ENCODE peak calls at places on chromosomes 11 and 22, in six cellular contexts. Q, D, O, T, M and N are unnamed samples.

GRCh38 chr11:9253086-9253485 is 12.1 kb downstream of the DENND5A start:
- DNase-seq in Q (no peak), D (no peak), O (no peak), T (peak; percentile 60), M (no peak), N (no peak)

GRCh38 chr22:17777005-17777716 is 2.9 kb upstream of the BID start:
- DNase-seq in Q (no peak), D (no peak), O (no peak), T (no peak), M (peak; percentile 87), N (peak; percentile 81)

GRCh38 chr11:12205330-12205729 is 94.9 kb downstream of the MICAL2 start:
- DNase-seq in Q (peak; percentile 21), D (no peak), O (no peak), T (peak; percentile 84), M (no peak), N (no peak)

GRCh38 chr11:76747428-76747979 is 35.7 kb upstream of the TSKU start:
- DNase-seq in Q (no peak), D (no peak), O (no peak), T (no peak), M (no peak), N (no peak)

GRCh38 chr11:44711113-44711512 is 15.6 kb upstream of the TSPAN18 start:
- DNase-seq in Q (no peak), D (peak; percentile 51), O (peak; percentile 87), T (no peak), M (no peak), N (no peak)

GRCh38 chr11:78416285-78417174 is 1.1 kb downstream of the GAB2 start:
- DNase-seq in Q (peak; percentile 90), D (peak; percentile 90), O (peak; percentile 83), T (peak; percentile 96), M (peak; percentile 75), N (peak; percentile 78)

GRCh38 chr11:105000167-105000566 is 22.8 kb downstream of the CASP5 start:
- DNase-seq in Q (peak; percentile 48), D (no peak), O (no peak), T (peak; percentile 72), M (no peak), N (no peak)

GRCh38 chr11:70481625-70482528 is 83.5 kb downstream of the CTTN start:
- DNase-seq in Q (peak; percentile 94), D (peak; percentile 41), O (no peak), T (peak; percentile 71), M (no peak), N (no peak)

GRCh38 chr11:65438257-65439151 is 15.9 kb downstream of the NEAT1 start:
- DNase-seq in Q (no peak), D (no peak), O (no peak), T (peak; percentile 47), M (no peak), N (no peak)

GRCh38 chr11:1225386-1226225 is 2.7 kb downstream of the MUC5B start:
- DNase-seq in Q (no peak), D (no peak), O (peak; percentile 30), T (no peak), M (no peak), N (no peak)

GRCh38 chr22:27113211-27114030 is 456.0 kb downstream of the MIAT start:
- DNase-seq in Q (peak; percentile 70), D (peak; percentile 80), O (no peak), T (peak; percentile 95), M (no peak), N (no peak)

DNA sequence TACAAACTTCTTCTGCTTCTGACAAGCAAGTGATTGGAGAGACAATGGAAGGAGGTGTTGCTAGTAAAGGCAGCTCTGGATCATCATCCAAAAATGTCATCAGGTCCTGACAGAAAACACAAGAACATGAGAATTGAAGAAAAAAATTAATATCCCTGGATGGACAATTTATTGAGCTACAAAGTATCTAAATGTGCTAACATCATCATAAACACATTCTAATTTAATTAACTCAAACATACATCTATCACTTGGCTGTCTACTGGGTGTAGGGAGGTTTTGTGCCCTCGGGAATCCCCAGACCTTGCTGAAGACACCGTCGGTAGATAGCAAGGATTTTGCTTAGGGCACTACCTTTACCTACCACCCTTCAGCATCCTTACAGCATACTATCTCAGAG is 72.6 kb downstream of the ENTHD1 start:
- DNase-seq in Q (no peak), D (no peak), O (no peak), T (no peak), M (no peak), N (no peak)
- TF ChIP-seq EZH2phosphoT487 in Q (no peak), D (no peak), O (no peak), T (no peak), M (no peak), N (no peak)

DNA sequence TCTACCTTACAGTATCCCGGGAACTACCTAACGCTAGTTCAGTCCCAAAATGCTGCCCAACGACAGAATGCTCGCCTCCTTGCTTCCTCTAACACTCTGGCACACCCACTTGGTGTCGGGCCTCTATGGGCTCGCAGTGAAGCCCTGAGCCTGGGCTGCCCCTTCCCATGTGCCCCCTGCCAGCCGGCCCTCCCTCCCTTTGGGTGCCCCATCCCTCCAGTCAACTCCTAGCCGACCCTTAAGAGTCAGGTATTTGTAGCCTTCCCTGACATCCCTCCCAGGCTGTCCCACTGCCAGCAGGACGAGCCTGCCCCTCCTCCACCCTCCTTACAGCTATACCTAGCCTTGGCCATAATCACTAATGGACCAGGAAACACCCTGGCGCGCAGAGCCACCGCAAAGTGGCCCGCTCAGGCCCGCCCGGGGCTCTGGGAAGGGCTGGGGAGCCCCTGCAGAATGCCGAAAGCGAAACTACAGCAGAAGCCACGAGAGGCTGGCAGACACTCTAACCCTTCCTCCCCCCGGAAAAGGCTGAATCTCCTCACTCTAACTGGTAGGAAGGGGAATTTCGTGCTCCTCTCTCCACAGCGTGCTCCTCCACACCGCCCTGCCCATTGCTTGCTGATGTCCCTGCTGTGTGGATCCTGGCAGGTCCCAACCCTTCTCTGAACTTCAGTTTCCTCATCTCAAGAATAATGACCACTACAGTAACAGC is 8.2 kb downstream of the CBX7 start:
- DNase-seq in Q (peak; percentile 17), D (peak; percentile 17), O (no peak), T (peak; percentile 73), M (peak; percentile 64), N (peak; percentile 89)
- TF ChIP-seq EZH2phosphoT487 in Q (no peak), D (no peak), O (no peak), T (no peak), M (no peak), N (no peak)

DNA sequence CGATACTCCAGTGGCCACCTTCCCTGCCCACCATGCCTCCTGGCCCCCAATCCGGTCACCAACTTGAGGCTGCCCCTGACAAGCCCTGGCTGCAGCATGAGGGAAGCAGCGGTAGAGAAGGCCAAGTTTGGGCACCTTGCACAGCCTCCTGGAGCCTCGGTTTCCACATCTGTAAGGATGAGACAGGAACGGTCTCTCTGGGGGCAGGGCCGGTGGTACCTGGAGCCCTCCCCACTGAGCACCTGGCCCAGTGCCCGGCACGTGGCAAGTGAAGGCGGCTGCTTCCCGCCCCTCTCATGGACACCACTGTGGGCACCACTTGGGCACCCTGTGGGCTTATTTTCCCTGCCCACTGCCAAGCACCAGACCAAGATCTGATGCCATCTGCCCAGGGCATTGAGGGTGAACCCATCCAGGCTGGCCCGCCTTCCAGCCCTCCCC is 77.8 kb downstream of the CDKN1C start:
- DNase-seq in Q (no peak), D (no peak), O (no peak), T (no peak), M (no peak), N (no peak)
- TF ChIP-seq EZH2phosphoT487 in Q (no peak), D (no peak), O (no peak), T (no peak), M (no peak), N (no peak)

GRCh38 chr11:88059326-88059725 is 115.9 kb downstream of the RAB38 start:
- DNase-seq in Q (peak; percentile 20), D (no peak), O (no peak), T (peak; percentile 1), M (no peak), N (no peak)
- TF ChIP-seq EZH2phosphoT487 in Q (no peak), D (no peak), O (no peak), T (no peak), M (no peak), N (no peak)